ENCODE peak calls at places on chromosomes 11 and 22, in eight cellular contexts. T is AG04450; N is uterus; Y is HFF-Myc; S is CD8-positive, alpha-beta memory T cell; D is A673; L is cardiac fibroblast; J is cardiac muscle cell. U is an unnamed sample.

GRCh38 chr22:49081926-49082325 is 745.7 kb downstream of the BRD1 start:
- DNase-seq in L (no peak), Y (no peak), N (no peak), T (no peak), D (no peak), S (no peak), J (no peak), U (no peak)

GRCh38 chr22:43955883-43956286 is 643 bp downstream of the SAMM50 start:
- DNase-seq in D (no peak), T (no peak), S (no peak), J (no peak), Y (no peak), L (no peak), N (no peak), U (no peak)

GRCh38 chr22:47294222-47294532 is 531.7 kb downstream of the TBC1D22A start:
- DNase-seq in S (no peak), J (no peak), D (no peak), Y (no peak), L (peak; percentile 56), N (no peak), T (no peak), U (peak; percentile 6)

GRCh38 chr22:20945578-20945934 is 21.5 kb upstream of the AIFM3 start:
- DNase-seq in J (no peak), L (no peak), S (no peak), D (no peak), N (no peak), T (no peak), Y (no peak), U (no peak)

GRCh38 chr22:45833613-45834012 is 143.3 kb downstream of the WNT7B start:
- DNase-seq in S (no peak), L (no peak), N (no peak), T (no peak), J (no peak), Y (no peak), D (no peak), U (no peak)

GRCh38 chr11:23123766-23124165 is 263.5 kb upstream of the CCDC179 start:
- DNase-seq in D (no peak), T (no peak), N (no peak), J (no peak), S (no peak), L (peak; percentile 22), Y (peak; percentile 24), U (no peak)

GRCh38 chr11:107563702-107564101 is 1.8 kb downstream of the ALKBH8 start:
- DNase-seq in Y (peak; percentile 41), N (peak; percentile 28), L (peak; percentile 69), S (no peak), T (no peak), D (peak; percentile 81), J (peak; percentile 51), U (no peak)

GRCh38 chr11:103587951-103588788 is 448.3 kb upstream of the DDI1 start:
- DNase-seq in T (no peak), S (no peak), D (no peak), Y (no peak), N (no peak), L (peak; percentile 27), J (no peak), U (no peak)

GRCh38 chr11:116043857-116044256 is 539.6 kb upstream of the CADM1 start:
- DNase-seq in T (no peak), D (no peak), L (no peak), N (no peak), Y (no peak), J (no peak), S (no peak), U (no peak)

GRCh38 chr11:59182457-59183151 is 10.7 kb downstream of the DTX4 start:
- DNase-seq in L (no peak), N (no peak), T (no peak), J (no peak), S (no peak), Y (no peak), D (no peak), U (no peak)

GRCh38 chr11:61023086-61024035 is 51.9 kb downstream of the CD6 start:
- DNase-seq in J (no peak), T (no peak), N (no peak), Y (no peak), S (peak; percentile 42), L (no peak), D (no peak), U (no peak)

GRCh38 chr22:38413085-38414008 is 41.7 kb downstream of the KCNJ4 start:
- DNase-seq in J (peak; percentile 42), S (no peak), T (no peak), Y (no peak), N (peak; percentile 34), D (no peak), L (no peak), U (no peak)

GRCh38 chr11:14537134-14537599 is 17.0 kb upstream of the PSMA1 start:
- DNase-seq in S (no peak), L (peak; percentile 55), J (peak; percentile 38), Y (no peak), N (no peak), T (no peak), D (peak; percentile 43), U (no peak)

GRCh38 chr11:14668733-14669301 is 25.2 kb downstream of the PDE3B start:
- DNase-seq in J (no peak), Y (no peak), D (no peak), N (no peak), S (no peak), T (no peak), L (no peak), U (no peak)

GRCh38 chr11:125084057-125084416 is 20.9 kb downstream of the SLC37A2 start:
- DNase-seq in D (no peak), T (no peak), S (no peak), Y (no peak), L (no peak), N (no peak), J (no peak), U (no peak)

GRCh38 chr11:30603357-30603756 is 17.2 kb upstream of the MPPED2 start:
- DNase-seq in J (no peak), T (no peak), L (no peak), S (no peak), Y (no peak), N (no peak), D (no peak), U (no peak)

DNA sequence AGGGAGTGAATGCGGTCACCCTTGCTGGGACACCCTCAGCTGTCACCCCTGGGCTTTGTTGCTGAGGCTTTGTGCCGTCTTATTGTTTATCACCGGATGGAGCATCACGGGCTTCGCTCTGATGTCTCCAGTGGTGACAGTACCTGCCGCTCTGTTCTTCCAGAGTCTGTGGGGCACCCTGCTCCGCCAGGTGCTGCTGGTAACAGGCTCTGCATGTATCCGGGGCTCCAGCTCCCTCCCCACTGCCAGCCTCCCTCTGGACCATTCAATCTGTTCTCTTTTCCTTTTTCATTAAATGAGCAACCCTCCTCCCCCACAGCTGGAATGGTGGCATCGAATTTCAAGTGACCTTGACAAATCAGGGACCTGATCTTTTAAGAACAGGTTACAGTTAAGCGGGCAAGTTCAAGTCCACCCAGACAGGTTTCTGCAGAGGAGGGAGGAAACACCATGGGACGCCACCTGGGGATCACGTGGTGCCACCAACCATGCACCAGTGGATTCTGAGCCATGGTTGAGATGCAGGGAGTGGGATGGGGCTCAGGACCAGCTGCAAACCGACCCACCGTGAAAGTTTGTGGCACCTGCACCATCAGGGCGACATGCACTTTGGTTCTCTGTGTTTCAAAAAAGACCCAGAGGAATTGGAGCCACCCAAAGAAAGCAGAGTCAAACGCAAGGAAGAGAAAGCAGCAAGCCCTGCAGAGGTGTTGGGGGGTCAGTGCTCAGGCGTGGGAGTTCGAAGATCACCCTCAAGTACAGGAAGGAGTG is 89.3 kb downstream of the BCR start:
- DNase-seq in T (no peak), D (no peak), L (no peak), S (no peak), J (peak; percentile 15), N (no peak), Y (no peak), U (no peak)
- H3K4me3 ChIP-seq in T (no peak overlapping the region), D (no peak overlapping the region), L (no peak overlapping the region), S (no peak overlapping the region), J (no peak overlapping the region), N (no peak overlapping the region), Y (no peak overlapping the region), U (no peak overlapping the region)

GRCh38 chr11:1920128-1920908 is 815 bp downstream of the TNNT3 start:
- DNase-seq in S (no peak), D (no peak), J (no peak), Y (no peak), L (no peak), N (no peak), T (no peak), U (no peak)
- H3K4me3 ChIP-seq in S (no peak overlapping the region), D (no peak overlapping the region), J (no peak overlapping the region), Y (no peak overlapping the region), L (no peak overlapping the region), N (no peak overlapping the region), T (no peak overlapping the region), U (no peak overlapping the region)

GRCh38 chr22:30969532-30970355 is 679 bp downstream of the TUG1 start:
- DNase-seq in T (no peak), S (peak; percentile 20), N (no peak), L (peak; percentile 63), Y (no peak), D (peak; percentile 56), J (no peak), U (no peak)

GRCh38 chr22:30964858-30965257 is 3.7 kb downstream of the MORC2 start:
- DNase-seq in N (no peak), J (no peak), Y (no peak), L (no peak), S (no peak), D (no peak), T (no peak), U (no peak)

GRCh38 chr22:30968015-30968923 is at the start of gene MORC2:
- DNase-seq in S (no peak), Y (no peak), N (peak; percentile 60), T (no peak), D (no peak), L (peak; percentile 69), J (no peak), U (no peak)

GRCh38 chr22:30968924-30969531 is at the start of gene TUG1:
- DNase-seq in T (peak; percentile 95), L (peak; percentile 99), J (peak; percentile 98), S (peak; percentile 97), Y (peak; percentile 87), N (peak; percentile 97), D (peak; percentile 99), U (peak; percentile 87)

DNA sequence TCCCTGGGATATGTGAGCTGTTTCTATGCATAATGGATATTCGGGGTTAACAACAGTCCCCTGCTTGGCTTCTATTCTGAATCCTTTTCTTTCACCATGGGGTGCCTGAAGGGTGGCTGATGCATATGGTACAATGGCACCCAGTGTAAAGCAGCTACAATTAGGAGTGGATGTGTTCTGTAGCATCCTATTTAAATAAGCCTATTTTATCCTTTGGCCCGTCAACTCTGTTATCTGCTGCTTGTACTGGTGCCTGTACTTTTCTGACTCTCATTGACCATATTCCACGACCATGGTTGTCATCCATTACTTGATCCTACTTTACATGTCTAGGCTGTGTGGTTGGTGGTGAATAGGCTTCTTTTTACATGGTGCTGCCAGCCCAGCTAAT is 1.3 kb downstream of the TUG1 start:
- DNase-seq in Y (no peak), T (no peak), L (no peak), D (no peak), J (no peak), S (no peak), N (no peak), U (no peak)
- H3K4me3 ChIP-seq in Y (peak overlapping the region; percentile 62), T (peak overlapping the region; percentile 73), L (peak overlapping the region; percentile 76), D (peak overlapping the region; percentile 81), J (peak overlapping the region; percentile 81), S (peak overlapping the region; percentile 77), N (peak overlapping the region; percentile 64), U (peak overlapping the region; percentile 83)

DNA sequence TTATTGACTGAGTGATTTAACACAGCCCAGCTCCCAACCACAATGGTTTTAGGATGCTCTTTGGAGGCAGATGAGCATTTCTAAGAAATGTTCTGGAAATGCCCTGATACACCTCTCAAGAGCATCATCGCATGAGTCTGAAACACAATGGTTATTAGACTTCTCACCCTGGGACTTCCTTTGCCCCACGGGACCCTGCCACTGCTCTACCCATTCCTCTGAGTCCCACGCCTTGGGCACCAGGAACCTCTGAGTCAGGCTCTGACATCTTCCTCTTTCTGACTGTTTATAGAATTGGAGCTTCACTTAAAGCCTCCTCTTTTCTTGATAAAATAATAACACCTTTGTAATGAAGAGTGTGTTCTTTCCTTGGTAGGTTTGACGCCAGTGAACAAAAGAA is 85.6 kb upstream of the PARVA start:
- DNase-seq in J (no peak), T (no peak), D (no peak), L (no peak), N (no peak), S (no peak), Y (no peak), U (no peak)
- H3K4me3 ChIP-seq in J (no peak overlapping the region), T (no peak overlapping the region), D (no peak overlapping the region), L (no peak overlapping the region), N (no peak overlapping the region), S (no peak overlapping the region), Y (no peak overlapping the region), U (no peak overlapping the region)

U was measured in BJ.